ENCODE peak calls at places on chromosomes 5 and 9, in five cellular contexts. H, I, V, N and M are unnamed samples.

GRCh38 chr5:16759147-16759800 is 142.5 kb upstream of the RETREG1 start:
- DNase-seq in H (no peak), I (no peak), V (peak; percentile 7), N (no peak), M (no peak)

GRCh38 chr9:101119206-101119819 is 90.8 kb downstream of the PLPPR1 start:
- DNase-seq in H (peak; percentile 41), I (peak; percentile 70), V (peak; percentile 0), N (peak; percentile 38), M (peak; percentile 21)

GRCh38 chr5:1343931-1344901 is 683 bp downstream of the CLPTM1L start:
- DNase-seq in H (peak; percentile 5), I (peak; percentile 40), V (no peak), N (no peak), M (no peak)

GRCh38 chr5:145574889-145575573 is 260.1 kb downstream of the PRELID2 start:
- DNase-seq in H (no peak), I (no peak), V (no peak), N (no peak), M (no peak)

GRCh38 chr9:121125590-121125989 is 50.8 kb downstream of the CNTRL start:
- DNase-seq in H (no peak), I (no peak), V (no peak), N (no peak), M (no peak)

GRCh38 chr9:123866497-123866896 is 63.4 kb downstream of the DENND1A start:
- DNase-seq in H (no peak), I (no peak), V (peak; percentile 64), N (no peak), M (no peak)

GRCh38 chr9:32725066-32725860 is 58.1 kb upstream of the TMEM215 start:
- DNase-seq in H (peak; percentile 17), I (no peak), V (no peak), N (no peak), M (no peak)

GRCh38 chr5:180126716-180127681 is 55.4 kb upstream of the RNF130 start:
- DNase-seq in H (no peak), I (peak; percentile 24), V (no peak), N (no peak), M (no peak)

GRCh38 chr9:87733273-87734054 is 7.5 kb downstream of the CTSL start:
- DNase-seq in H (no peak), I (no peak), V (no peak), N (no peak), M (no peak)

GRCh38 chr9:95037789-95038521 is 279.6 kb downstream of the FANCC start:
- DNase-seq in H (peak; percentile 87), I (no peak), V (no peak), N (no peak), M (no peak)

GRCh38 chr9:34651876-34652602 is at the start of gene IL11RA:
- DNase-seq in H (peak; percentile 79), I (peak; percentile 92), V (no peak), N (peak; percentile 93), M (peak; percentile 96)

GRCh38 chr5:65808818-65809217 is 86.8 kb downstream of the NLN start:
- DNase-seq in H (no peak), I (no peak), V (no peak), N (no peak), M (no peak)

GRCh38 chr9:136399176-136400037 is 563 bp downstream of the SNAPC4 start:
- DNase-seq in H (peak; percentile 26), I (peak; percentile 33), V (no peak), N (no peak), M (no peak)

GRCh38 chr9:132069046-132069898 is 10.4 kb downstream of the MED27 start:
- DNase-seq in H (peak; percentile 82), I (no peak), V (no peak), N (no peak), M (no peak)

GRCh38 chr9:102840356-102840755 is 154.8 kb upstream of the CYLC2 start:
- DNase-seq in H (no peak), I (no peak), V (no peak), N (no peak), M (no peak)

GRCh38 chr9:129289131-129289731 is 111.2 kb upstream of the IER5L start:
- DNase-seq in H (no peak), I (no peak), V (no peak), N (no peak), M (peak; percentile 23)

GRCh38 chr9:79266986-79267385 is 304.8 kb upstream of the TLE4 start:
- DNase-seq in H (no peak), I (no peak), V (no peak), N (no peak), M (no peak)

GRCh38 chr9:83432104-83432627 is 106.0 kb downstream of the FRMD3 start:
- DNase-seq in H (no peak), I (no peak), V (no peak), N (peak; percentile 82), M (peak; percentile 66)
- H3K4me3 ChIP-seq in H (no peak overlapping the region), I (no peak overlapping the region), V (no peak overlapping the region), N (no peak overlapping the region), M (no peak overlapping the region)

DNA sequence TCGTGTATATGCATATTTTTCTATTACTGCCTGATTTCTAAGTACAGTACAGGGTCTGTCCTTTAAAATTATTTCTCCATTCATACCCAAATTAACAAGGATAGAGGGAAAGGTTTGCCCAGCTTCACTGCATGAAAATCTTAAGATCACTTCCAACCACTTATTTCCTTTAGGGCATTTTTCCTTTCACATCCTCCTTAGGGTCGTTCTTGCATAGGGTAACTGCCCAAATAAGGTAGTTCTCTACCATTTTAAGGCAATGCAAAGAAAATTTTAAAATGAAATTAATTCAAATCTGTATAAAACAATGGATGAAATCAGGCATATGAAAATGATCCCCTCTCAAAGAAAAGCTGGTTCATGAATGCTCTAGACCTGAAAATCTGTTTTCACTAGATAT is 4.1 kb upstream of the CDC20B start:
- DNase-seq in H (no peak), I (no peak), V (no peak), N (no peak), M (no peak)
- H3K27me3 ChIP-seq in H (no peaks in the 10 kb centered on the region), I (peaks cover 92% of the 10 kb centered on the region), V (peaks cover 6% of the 10 kb centered on the region), N (peaks cover 98% of the 10 kb centered on the region), M (peaks cover 5% of the 10 kb centered on the region)

GRCh38 chr5:12626556-12626955 is 722.3 kb upstream of the CTNND2 start:
- DNase-seq in H (no peak), I (no peak), V (no peak), N (no peak), M (no peak)
- H3K4me3 ChIP-seq in H (no peak overlapping the region), I (no peak overlapping the region), V (no peak overlapping the region), N (no peak overlapping the region), M (no peak overlapping the region)

DNA sequence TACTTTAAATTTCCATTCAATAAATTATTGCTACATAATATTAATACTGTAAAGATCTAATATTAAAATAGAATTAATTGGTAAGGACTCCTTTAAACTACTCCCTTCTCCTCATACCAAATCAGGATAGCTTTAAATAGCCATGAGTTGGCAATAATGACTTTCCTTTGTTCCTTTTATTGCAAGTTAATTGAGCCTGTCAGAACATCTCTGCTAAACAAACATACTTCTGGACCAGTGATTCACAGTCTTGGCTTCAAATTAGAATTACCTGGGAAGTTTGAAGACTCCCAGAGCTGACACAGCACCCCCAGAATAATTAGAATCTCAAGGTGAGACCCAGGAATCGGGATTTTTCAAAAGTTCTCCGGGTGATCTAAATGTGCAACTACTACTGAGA is 18.7 kb downstream of the C5orf58 start:
- DNase-seq in H (peak; percentile 58), I (no peak), V (no peak), N (no peak), M (no peak)
- H3K27me3 ChIP-seq in H (peaks cover 11% of the 10 kb centered on the region), I (peaks cover 25% of the 10 kb centered on the region), V (no peaks in the 10 kb centered on the region), N (peaks cover 34% of the 10 kb centered on the region), M (peaks cover 2% of the 10 kb centered on the region)